ENCODE peak calls at places on chromosomes 3 and 15, in seven cellular contexts. N, H, M, Y, L, T and Q are unnamed samples.

GRCh38 chr3:110419571-110419970 is 652.0 kb upstream of the NECTIN3 start:
- DNase-seq in H (no peak), T (no peak), L (no peak), N (no peak), Y (no peak), M (no peak), Q (no peak)

GRCh38 chr15:23860290-23860751 is 173.2 kb upstream of the NDN start:
- DNase-seq in M (no peak), Y (no peak), H (no peak), T (no peak), N (no peak), L (peak; percentile 62), Q (no peak)

GRCh38 chr3:127535901-127536817 is 54.4 kb downstream of the TPRA1 start:
- DNase-seq in N (no peak), T (no peak), Y (no peak), L (no peak), H (no peak), M (no peak), Q (no peak)

GRCh38 chr3:30631237-30631961 is 25.0 kb downstream of the TGFBR2 start:
- DNase-seq in N (peak; percentile 9), L (no peak), T (no peak), Y (no peak), H (no peak), M (peak; percentile 26), Q (peak; percentile 55)

GRCh38 chr3:81426826-81427565 is 334.4 kb downstream of the GBE1 start:
- DNase-seq in Y (no peak), L (no peak), M (no peak), T (no peak), H (no peak), N (no peak), Q (no peak)

GRCh38 chr3:189851682-189852081 is 220.5 kb downstream of the TP63 start:
- DNase-seq in M (no peak), T (no peak), N (no peak), Y (no peak), L (no peak), H (no peak), Q (no peak)

GRCh38 chr15:88605507-88606436 is 15.4 kb upstream of the AEN start:
- DNase-seq in L (peak; percentile 73), M (peak; percentile 38), Y (peak; percentile 38), T (no peak), H (no peak), N (no peak), Q (no peak)

GRCh38 chr3:5799421-5799820 is 611.9 kb downstream of the EDEM1 start:
- DNase-seq in Y (no peak), L (no peak), M (no peak), T (no peak), N (no peak), H (no peak), Q (no peak)

GRCh38 chr3:150362515-150363302 is 45.4 kb upstream of the TSC22D2 start:
- DNase-seq in L (no peak), M (no peak), H (no peak), T (no peak), Y (no peak), N (no peak), Q (no peak)